ENCODE peak calls at places on chromosome 17, in nine cellular contexts. One of them, this sample, is unnamed.

GRCh38 chr17:77455111-77455877 is 314.5 kb downstream of the SEC14L1 start:
- DNase-seq in sigmoid colon: no peak
- DNase-seq in lower leg skin: no peak
- DNase-seq in A549: no peak
- DNase-seq in spleen: peak
- DNase-seq in GM12892: no peak
- DNase-seq in GM12891: no peak
- DNase-seq in adrenal gland: no peak
- DNase-seq in ovary: no peak
- DNase-seq in this sample: no peak

GRCh38 chr17:30939059-30939689 is 17.4 kb downstream of the ADAP2 start:
- DNase-seq in sigmoid colon: no peak
- DNase-seq in lower leg skin: no peak
- DNase-seq in A549: no peak
- DNase-seq in spleen: no peak
- DNase-seq in GM12892: peak
- DNase-seq in GM12891: no peak
- DNase-seq in adrenal gland: no peak
- DNase-seq in ovary: no peak
- DNase-seq in this sample: no peak

GRCh38 chr17:7046127-7046724 is 2.3 kb upstream of the SLC16A11 start:
- DNase-seq in sigmoid colon: no peak
- DNase-seq in lower leg skin: peak
- DNase-seq in A549: no peak
- DNase-seq in spleen: peak
- DNase-seq in GM12892: no peak
- DNase-seq in GM12891: no peak
- DNase-seq in adrenal gland: peak
- DNase-seq in ovary: peak
- DNase-seq in this sample: no peak

GRCh38 chr17:37848690-37849616 is 75.3 kb upstream of the TBC1D3K start:
- DNase-seq in sigmoid colon: no peak
- DNase-seq in lower leg skin: no peak
- DNase-seq in A549: peak
- DNase-seq in spleen: no peak
- DNase-seq in GM12892: no peak
- DNase-seq in GM12891: peak
- DNase-seq in adrenal gland: peak
- DNase-seq in ovary: no peak
- DNase-seq in this sample: peak

GRCh38 chr17:49342575-49342936 is 19.5 kb downstream of the ZNF652 start:
- DNase-seq in sigmoid colon: no peak
- DNase-seq in lower leg skin: no peak
- DNase-seq in A549: no peak
- DNase-seq in spleen: no peak
- DNase-seq in GM12892: no peak
- DNase-seq in GM12891: no peak
- DNase-seq in adrenal gland: no peak
- DNase-seq in ovary: no peak
- DNase-seq in this sample: no peak

GRCh38 chr17:37743612-37743874 is 1.3 kb downstream of the HNF1B start:
- DNase-seq in sigmoid colon: no peak
- DNase-seq in lower leg skin: no peak
- DNase-seq in A549: peak
- DNase-seq in spleen: no peak
- DNase-seq in GM12892: no peak
- DNase-seq in GM12891: no peak
- DNase-seq in adrenal gland: no peak
- DNase-seq in ovary: no peak
- DNase-seq in this sample: no peak

GRCh38 chr17:5509482-5509881 is 23.1 kb downstream of the MIS12 start:
- DNase-seq in sigmoid colon: no peak
- DNase-seq in lower leg skin: peak
- DNase-seq in A549: no peak
- DNase-seq in spleen: no peak
- DNase-seq in GM12892: no peak
- DNase-seq in GM12891: no peak
- DNase-seq in adrenal gland: no peak
- DNase-seq in ovary: no peak
- DNase-seq in this sample: no peak

GRCh38 chr17:74493381-74493833 is 27.0 kb downstream of the CD300A start:
- DNase-seq in sigmoid colon: peak
- DNase-seq in lower leg skin: peak
- DNase-seq in A549: peak
- DNase-seq in spleen: peak
- DNase-seq in GM12892: peak
- DNase-seq in GM12891: peak
- DNase-seq in adrenal gland: peak
- DNase-seq in ovary: peak
- DNase-seq in this sample: peak

GRCh38 chr17:9151091-9151490 is 129.8 kb downstream of the NTN1 start:
- DNase-seq in sigmoid colon: no peak
- DNase-seq in lower leg skin: no peak
- DNase-seq in A549: no peak
- DNase-seq in spleen: no peak
- DNase-seq in GM12892: no peak
- DNase-seq in GM12891: no peak
- DNase-seq in adrenal gland: no peak
- DNase-seq in ovary: no peak
- DNase-seq in this sample: no peak

GRCh38 chr17:45425125-45425983 is 7.3 kb downstream of the ARHGAP27 start:
- DNase-seq in sigmoid colon: no peak
- DNase-seq in lower leg skin: no peak
- DNase-seq in A549: peak
- DNase-seq in spleen: peak
- DNase-seq in GM12892: no peak
- DNase-seq in GM12891: no peak
- DNase-seq in adrenal gland: no peak
- DNase-seq in ovary: no peak
- DNase-seq in this sample: peak

GRCh38 chr17:34163681-34164080 is 91.4 kb upstream of the CCL2 start:
- DNase-seq in sigmoid colon: no peak
- DNase-seq in lower leg skin: no peak
- DNase-seq in A549: peak
- DNase-seq in spleen: no peak
- DNase-seq in GM12892: no peak
- DNase-seq in GM12891: no peak
- DNase-seq in adrenal gland: no peak
- DNase-seq in ovary: no peak
- DNase-seq in this sample: no peak

GRCh38 chr17:44983563-44983962 is 15.5 kb upstream of the C1QL1 start:
- DNase-seq in sigmoid colon: no peak
- DNase-seq in lower leg skin: no peak
- DNase-seq in A549: no peak
- DNase-seq in spleen: no peak
- DNase-seq in GM12892: no peak
- DNase-seq in GM12891: no peak
- DNase-seq in adrenal gland: no peak
- DNase-seq in ovary: no peak
- DNase-seq in this sample: no peak

GRCh38 chr17:20989991-20990855 is 52.6 kb downstream of the USP22 start:
- DNase-seq in sigmoid colon: peak
- DNase-seq in lower leg skin: peak
- DNase-seq in A549: no peak
- DNase-seq in spleen: no peak
- DNase-seq in GM12892: no peak
- DNase-seq in GM12891: no peak
- DNase-seq in adrenal gland: no peak
- DNase-seq in ovary: no peak
- DNase-seq in this sample: no peak

GRCh38 chr17:28317965-28318758 is 838 bp upstream of the TMEM97 start:
- DNase-seq in sigmoid colon: no peak
- DNase-seq in lower leg skin: no peak
- DNase-seq in A549: no peak
- DNase-seq in spleen: peak
- DNase-seq in GM12892: peak
- DNase-seq in GM12891: no peak
- DNase-seq in adrenal gland: no peak
- DNase-seq in ovary: no peak
- DNase-seq in this sample: no peak
- TF ChIP-seq POLR2A in sigmoid colon: no peak
- TF ChIP-seq POLR2A in lower leg skin: no peak
- TF ChIP-seq POLR2A in A549: no peak
- TF ChIP-seq POLR2A in spleen: no peak
- TF ChIP-seq POLR2A in GM12892: no peak
- TF ChIP-seq POLR2A in GM12891: no peak
- TF ChIP-seq POLR2A in adrenal gland: no peak
- TF ChIP-seq POLR2A in ovary: no peak
- TF ChIP-seq POLR2A in this sample: no peak

GRCh38 chr17:28384281-28385036 is 13.0 kb downstream of the SARM1 start:
- DNase-seq in sigmoid colon: no peak
- DNase-seq in lower leg skin: peak
- DNase-seq in A549: no peak
- DNase-seq in spleen: peak
- DNase-seq in GM12892: peak
- DNase-seq in GM12891: peak
- DNase-seq in adrenal gland: no peak
- DNase-seq in ovary: no peak
- DNase-seq in this sample: no peak
- TF ChIP-seq POLR2A in sigmoid colon: no peak
- TF ChIP-seq POLR2A in lower leg skin: no peak
- TF ChIP-seq POLR2A in A549: no peak
- TF ChIP-seq POLR2A in spleen: no peak
- TF ChIP-seq POLR2A in GM12892: peak
- TF ChIP-seq POLR2A in GM12891: peak
- TF ChIP-seq POLR2A in adrenal gland: no peak
- TF ChIP-seq POLR2A in ovary: no peak
- TF ChIP-seq POLR2A in this sample: no peak

GRCh38 chr17:59427425-59427921 is 96.0 kb downstream of the YPEL2 start:
- DNase-seq in sigmoid colon: no peak
- DNase-seq in lower leg skin: no peak
- DNase-seq in A549: no peak
- DNase-seq in spleen: no peak
- DNase-seq in GM12892: no peak
- DNase-seq in GM12891: no peak
- DNase-seq in adrenal gland: no peak
- DNase-seq in ovary: no peak
- DNase-seq in this sample: peak
- TF ChIP-seq POLR2A in sigmoid colon: no peak
- TF ChIP-seq POLR2A in lower leg skin: no peak
- TF ChIP-seq POLR2A in A549: no peak
- TF ChIP-seq POLR2A in spleen: no peak
- TF ChIP-seq POLR2A in GM12892: no peak
- TF ChIP-seq POLR2A in GM12891: no peak
- TF ChIP-seq POLR2A in adrenal gland: no peak
- TF ChIP-seq POLR2A in ovary: no peak
- TF ChIP-seq POLR2A in this sample: no peak

GRCh38 chr17:1716912-1717695 is 6.9 kb upstream of the TLCD2 start:
- DNase-seq in sigmoid colon: peak
- DNase-seq in lower leg skin: peak
- DNase-seq in A549: peak
- DNase-seq in spleen: peak
- DNase-seq in GM12892: peak
- DNase-seq in GM12891: peak
- DNase-seq in adrenal gland: peak
- DNase-seq in ovary: peak
- DNase-seq in this sample: peak
- TF ChIP-seq POLR2A in sigmoid colon: peak
- TF ChIP-seq POLR2A in lower leg skin: no peak
- TF ChIP-seq POLR2A in A549: peak
- TF ChIP-seq POLR2A in spleen: peak
- TF ChIP-seq POLR2A in GM12892: peak
- TF ChIP-seq POLR2A in GM12891: peak
- TF ChIP-seq POLR2A in adrenal gland: peak
- TF ChIP-seq POLR2A in ovary: peak
- TF ChIP-seq POLR2A in this sample: peak

GRCh38 chr17:22300731-22301352 is 608.5 kb downstream of the KCNJ18 start:
- DNase-seq in sigmoid colon: no peak
- DNase-seq in lower leg skin: peak
- DNase-seq in A549: no peak
- DNase-seq in spleen: no peak
- DNase-seq in GM12892: no peak
- DNase-seq in GM12891: no peak
- DNase-seq in adrenal gland: no peak
- DNase-seq in ovary: no peak
- DNase-seq in this sample: no peak
- TF ChIP-seq POLR2A in sigmoid colon: no peak
- TF ChIP-seq POLR2A in lower leg skin: no peak
- TF ChIP-seq POLR2A in A549: no peak
- TF ChIP-seq POLR2A in spleen: no peak
- TF ChIP-seq POLR2A in GM12892: no peak
- TF ChIP-seq POLR2A in GM12891: no peak
- TF ChIP-seq POLR2A in adrenal gland: no peak
- TF ChIP-seq POLR2A in ovary: no peak
- TF ChIP-seq POLR2A in this sample: no peak

GRCh38 chr17:19009970-19010369 is 5.4 kb upstream of the FAM83G start:
- DNase-seq in sigmoid colon: no peak
- DNase-seq in lower leg skin: no peak
- DNase-seq in A549: no peak
- DNase-seq in spleen: no peak
- DNase-seq in GM12892: no peak
- DNase-seq in GM12891: no peak
- DNase-seq in adrenal gland: no peak
- DNase-seq in ovary: no peak
- DNase-seq in this sample: no peak

GRCh38 chr17:19013226-19013625 is 8.7 kb upstream of the FAM83G start:
- DNase-seq in sigmoid colon: no peak
- DNase-seq in lower leg skin: no peak
- DNase-seq in A549: no peak
- DNase-seq in spleen: peak
- DNase-seq in GM12892: no peak
- DNase-seq in GM12891: no peak
- DNase-seq in adrenal gland: no peak
- DNase-seq in ovary: no peak
- DNase-seq in this sample: no peak

GRCh38 chr17:19011581-19011980 is 7.0 kb upstream of the FAM83G start:
- DNase-seq in sigmoid colon: no peak
- DNase-seq in lower leg skin: no peak
- DNase-seq in A549: no peak
- DNase-seq in spleen: peak
- DNase-seq in GM12892: no peak
- DNase-seq in GM12891: no peak
- DNase-seq in adrenal gland: no peak
- DNase-seq in ovary: no peak
- DNase-seq in this sample: no peak

GRCh38 chr17:19012171-19013080 is 7.9 kb upstream of the FAM83G start:
- DNase-seq in sigmoid colon: no peak
- DNase-seq in lower leg skin: no peak
- DNase-seq in A549: no peak
- DNase-seq in spleen: peak
- DNase-seq in GM12892: no peak
- DNase-seq in GM12891: no peak
- DNase-seq in adrenal gland: no peak
- DNase-seq in ovary: no peak
- DNase-seq in this sample: no peak

GRCh38 chr17:19010729-19011505 is 6.4 kb upstream of the FAM83G start:
- DNase-seq in sigmoid colon: no peak
- DNase-seq in lower leg skin: no peak
- DNase-seq in A549: peak
- DNase-seq in spleen: peak
- DNase-seq in GM12892: no peak
- DNase-seq in GM12891: no peak
- DNase-seq in adrenal gland: peak
- DNase-seq in ovary: no peak
- DNase-seq in this sample: no peak
- TF ChIP-seq POLR2A in sigmoid colon: no peak
- TF ChIP-seq POLR2A in lower leg skin: no peak
- TF ChIP-seq POLR2A in A549: no peak
- TF ChIP-seq POLR2A in spleen: no peak
- TF ChIP-seq POLR2A in GM12892: no peak
- TF ChIP-seq POLR2A in GM12891: no peak
- TF ChIP-seq POLR2A in adrenal gland: no peak
- TF ChIP-seq POLR2A in ovary: no peak
- TF ChIP-seq POLR2A in this sample: no peak

This sample was measured in H54.